ENCODE peak calls at places on chromosomes 16 and 17, in six cellular contexts. One of them, this sample, is unnamed.

GRCh38 chr17:80122926-80123505 is 21.6 kb downstream of the GAA start:
- DNase-seq in trophoblast cell: no peak
- DNase-seq in mesenchymal stem cell: no peak
- DNase-seq in IMR-90: no peak
- DNase-seq in neuronal stem cell: no peak
- DNase-seq in H1: no peak
- DNase-seq in this sample: peak; percentile 35

GRCh38 chr17:28810437-28810836 is 32.2 kb downstream of the FAM222B start:
- DNase-seq in trophoblast cell: no peak
- DNase-seq in mesenchymal stem cell: no peak
- DNase-seq in IMR-90: no peak
- DNase-seq in neuronal stem cell: no peak
- DNase-seq in H1: no peak
- DNase-seq in this sample: no peak

GRCh38 chr17:65222216-65222738 is 85.1 kb downstream of the RGS9 start:
- DNase-seq in trophoblast cell: no peak
- DNase-seq in mesenchymal stem cell: no peak
- DNase-seq in IMR-90: peak; percentile 48
- DNase-seq in neuronal stem cell: no peak
- DNase-seq in H1: no peak
- DNase-seq in this sample: no peak

GRCh38 chr16:79883494-79883893 is 283.0 kb upstream of the MAF start:
- DNase-seq in trophoblast cell: no peak
- DNase-seq in mesenchymal stem cell: no peak
- DNase-seq in IMR-90: no peak
- DNase-seq in neuronal stem cell: no peak
- DNase-seq in H1: no peak
- DNase-seq in this sample: no peak

GRCh38 chr17:80345841-80346497 is 69.0 kb upstream of the ENDOV start:
- DNase-seq in trophoblast cell: no peak
- DNase-seq in mesenchymal stem cell: no peak
- DNase-seq in IMR-90: no peak
- DNase-seq in neuronal stem cell: no peak
- DNase-seq in H1: no peak
- DNase-seq in this sample: no peak

GRCh38 chr17:7562208-7562605 is 488 bp downstream of the SENP3 start:
- DNase-seq in trophoblast cell: no peak
- DNase-seq in mesenchymal stem cell: no peak
- DNase-seq in IMR-90: no peak
- DNase-seq in neuronal stem cell: no peak
- DNase-seq in H1: no peak
- DNase-seq in this sample: no peak

GRCh38 chr16:85554791-85555548 is 58.2 kb upstream of the GSE1 start:
- DNase-seq in trophoblast cell: peak; percentile 40
- DNase-seq in mesenchymal stem cell: peak; percentile 87
- DNase-seq in IMR-90: peak; percentile 67
- DNase-seq in neuronal stem cell: no peak
- DNase-seq in H1: no peak
- DNase-seq in this sample: no peak

GRCh38 chr17:66667491-66668030 is 167.4 kb upstream of the CACNG5 start:
- DNase-seq in trophoblast cell: no peak
- DNase-seq in mesenchymal stem cell: no peak
- DNase-seq in IMR-90: no peak
- DNase-seq in neuronal stem cell: no peak
- DNase-seq in H1: no peak
- DNase-seq in this sample: no peak

GRCh38 chr17:44438634-44439033 is 49.2 kb upstream of the ITGA2B start:
- DNase-seq in trophoblast cell: no peak
- DNase-seq in mesenchymal stem cell: no peak
- DNase-seq in IMR-90: no peak
- DNase-seq in neuronal stem cell: no peak
- DNase-seq in H1: no peak
- DNase-seq in this sample: no peak

GRCh38 chr16:57791156-57791902 is 11.0 kb downstream of the KIFC3 start:
- DNase-seq in trophoblast cell: no peak
- DNase-seq in mesenchymal stem cell: no peak
- DNase-seq in IMR-90: no peak
- DNase-seq in neuronal stem cell: no peak
- DNase-seq in H1: no peak
- DNase-seq in this sample: no peak

GRCh38 chr17:76498886-76499667 is 2.1 kb downstream of the RHBDF2 start:
- DNase-seq in trophoblast cell: no peak
- DNase-seq in mesenchymal stem cell: no peak
- DNase-seq in IMR-90: no peak
- DNase-seq in neuronal stem cell: no peak
- DNase-seq in H1: no peak
- DNase-seq in this sample: no peak

GRCh38 chr17:64920026-64920418 is 744 bp upstream of the LRRC37A3 start:
- DNase-seq in trophoblast cell: no peak
- DNase-seq in mesenchymal stem cell: peak; percentile 33
- DNase-seq in IMR-90: no peak
- DNase-seq in neuronal stem cell: no peak
- DNase-seq in H1: peak; percentile 62
- DNase-seq in this sample: no peak

GRCh38 chr16:47524007-47524405 is 62.9 kb downstream of the PHKB start:
- DNase-seq in trophoblast cell: no peak
- DNase-seq in mesenchymal stem cell: no peak
- DNase-seq in IMR-90: no peak
- DNase-seq in neuronal stem cell: no peak
- DNase-seq in H1: no peak
- DNase-seq in this sample: no peak

GRCh38 chr17:80395402-80396151 is 19.4 kb upstream of the ENDOV start:
- DNase-seq in trophoblast cell: no peak
- DNase-seq in mesenchymal stem cell: no peak
- DNase-seq in IMR-90: no peak
- DNase-seq in neuronal stem cell: no peak
- DNase-seq in H1: no peak
- DNase-seq in this sample: peak; percentile 59

GRCh38 chr17:41917192-41917591 is 1.6 kb downstream of the ACLY start:
- DNase-seq in trophoblast cell: no peak
- DNase-seq in mesenchymal stem cell: peak; percentile 38
- DNase-seq in IMR-90: peak; percentile 59
- DNase-seq in neuronal stem cell: no peak
- DNase-seq in H1: no peak
- DNase-seq in this sample: no peak

GRCh38 chr16:59973966-59974365 is 1239.8 kb upstream of the GOT2 start:
- DNase-seq in trophoblast cell: no peak
- DNase-seq in mesenchymal stem cell: no peak
- DNase-seq in IMR-90: no peak
- DNase-seq in neuronal stem cell: no peak
- DNase-seq in H1: no peak
- DNase-seq in this sample: no peak

GRCh38 chr17:41178341-41178740 is 320 bp upstream of the KRTAP4-2 start:
- DNase-seq in trophoblast cell: no peak
- DNase-seq in mesenchymal stem cell: peak; percentile 5
- DNase-seq in IMR-90: peak; percentile 72
- DNase-seq in neuronal stem cell: no peak
- DNase-seq in H1: no peak
- DNase-seq in this sample: no peak

GRCh38 chr17:75289832-75290337 is 652 bp upstream of the SLC25A19 start:
- DNase-seq in trophoblast cell: peak; percentile 81
- DNase-seq in mesenchymal stem cell: peak; percentile 72
- DNase-seq in IMR-90: peak; percentile 60
- DNase-seq in neuronal stem cell: no peak
- DNase-seq in H1: no peak
- DNase-seq in this sample: no peak

GRCh38 chr17:50902768-50903353 is 36.7 kb upstream of the TOB1 start:
- DNase-seq in trophoblast cell: no peak
- DNase-seq in mesenchymal stem cell: no peak
- DNase-seq in IMR-90: no peak
- DNase-seq in neuronal stem cell: peak; percentile 76
- DNase-seq in H1: no peak
- DNase-seq in this sample: no peak

GRCh38 chr17:50900383-50900892 is 34.3 kb upstream of the TOB1 start:
- DNase-seq in trophoblast cell: no peak
- DNase-seq in mesenchymal stem cell: no peak
- DNase-seq in IMR-90: no peak
- DNase-seq in neuronal stem cell: no peak
- DNase-seq in H1: no peak
- DNase-seq in this sample: no peak

GRCh38 chr17:50899005-50899460 is 32.9 kb upstream of the TOB1 start:
- DNase-seq in trophoblast cell: no peak
- DNase-seq in mesenchymal stem cell: no peak
- DNase-seq in IMR-90: no peak
- DNase-seq in neuronal stem cell: no peak
- DNase-seq in H1: no peak
- DNase-seq in this sample: no peak

GRCh38 chr17:50898369-50899004 is 32.3 kb upstream of the TOB1 start:
- DNase-seq in trophoblast cell: no peak
- DNase-seq in mesenchymal stem cell: no peak
- DNase-seq in IMR-90: no peak
- DNase-seq in neuronal stem cell: no peak
- DNase-seq in H1: no peak
- DNase-seq in this sample: no peak

GRCh38 chr17:50899559-50900319 is 33.6 kb upstream of the TOB1 start:
- DNase-seq in trophoblast cell: peak; percentile 71
- DNase-seq in mesenchymal stem cell: no peak
- DNase-seq in IMR-90: no peak
- DNase-seq in neuronal stem cell: no peak
- DNase-seq in H1: no peak
- DNase-seq in this sample: no peak
- H3K14ac ChIP-seq in trophoblast cell: no peak overlapping the region
- H3K14ac ChIP-seq in mesenchymal stem cell: no peak overlapping the region
- H3K14ac ChIP-seq in IMR-90: no peak overlapping the region
- H3K14ac ChIP-seq in neuronal stem cell: no peak overlapping the region
- H3K14ac ChIP-seq in H1: no peak overlapping the region
- H3K14ac ChIP-seq in this sample: no peak overlapping the region

DNA sequence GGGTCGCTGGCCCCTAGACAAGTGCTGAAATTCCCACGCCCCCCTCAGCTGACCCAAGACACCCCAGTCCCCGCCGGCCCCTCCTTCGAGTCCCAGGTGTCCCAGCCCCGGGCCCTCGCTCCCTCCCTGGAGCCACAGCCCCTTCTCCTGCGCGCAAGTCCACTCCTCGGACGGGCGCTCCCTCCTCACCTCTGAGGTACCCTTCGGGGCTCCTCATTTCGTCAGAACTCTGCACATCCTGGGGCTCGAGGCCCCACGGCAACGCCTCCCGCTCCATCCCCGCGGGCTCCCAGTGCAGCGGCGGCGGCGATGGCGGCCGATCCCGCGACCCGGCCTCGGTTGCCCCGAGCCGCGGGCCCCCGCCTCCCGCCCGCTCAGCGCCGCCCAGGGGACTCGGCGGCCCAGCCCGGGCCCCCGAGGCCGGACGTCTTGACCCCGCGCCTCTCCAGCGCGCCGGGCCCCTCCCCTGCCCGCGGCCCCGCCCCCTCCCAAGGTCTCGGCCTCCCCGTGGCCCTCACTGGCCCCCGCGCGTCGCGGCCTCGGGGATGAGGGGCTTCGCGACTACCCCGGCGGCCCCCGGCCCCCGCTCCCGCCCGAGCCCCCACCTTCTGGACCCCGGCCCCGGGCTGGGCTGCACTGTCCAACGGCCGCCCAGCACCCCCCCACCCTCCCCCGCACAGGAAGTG is at the start of gene ZNF768:
- DNase-seq in trophoblast cell: no peak
- DNase-seq in mesenchymal stem cell: peak; percentile 49
- DNase-seq in IMR-90: no peak
- DNase-seq in neuronal stem cell: peak; percentile 59
- DNase-seq in H1: peak; percentile 81
- DNase-seq in this sample: peak; percentile 83
- H3K14ac ChIP-seq in trophoblast cell: peak within 1 kb of the TSS; percentile 88
- H3K14ac ChIP-seq in mesenchymal stem cell: peak within 1 kb of the TSS; percentile 26
- H3K14ac ChIP-seq in IMR-90: peak within 1 kb of the TSS; percentile 79
- H3K14ac ChIP-seq in neuronal stem cell: peak within 1 kb of the TSS; percentile 86
- H3K14ac ChIP-seq in H1: no peak within 1 kb of the TSS
- H3K14ac ChIP-seq in this sample: peak within 1 kb of the TSS; percentile 93

GRCh38 chr16:64654137-64654652 is 467.7 kb downstream of the CDH11 start:
- DNase-seq in trophoblast cell: no peak
- DNase-seq in mesenchymal stem cell: peak; percentile 78
- DNase-seq in IMR-90: peak; percentile 64
- DNase-seq in neuronal stem cell: no peak
- DNase-seq in H1: no peak
- DNase-seq in this sample: no peak
- H3K14ac ChIP-seq in trophoblast cell: no peak overlapping the region
- H3K14ac ChIP-seq in mesenchymal stem cell: no peak overlapping the region
- H3K14ac ChIP-seq in IMR-90: no peak overlapping the region
- H3K14ac ChIP-seq in neuronal stem cell: no peak overlapping the region
- H3K14ac ChIP-seq in H1: no peak overlapping the region
- H3K14ac ChIP-seq in this sample: no peak overlapping the region

GRCh38 chr17:71548540-71549190 is 572.2 kb upstream of the SOX9 start:
- DNase-seq in trophoblast cell: no peak
- DNase-seq in mesenchymal stem cell: no peak
- DNase-seq in IMR-90: peak; percentile 11
- DNase-seq in neuronal stem cell: no peak
- DNase-seq in H1: no peak
- DNase-seq in this sample: no peak

GRCh38 chr17:71547904-71548303 is 572.9 kb upstream of the SOX9 start:
- DNase-seq in trophoblast cell: no peak
- DNase-seq in mesenchymal stem cell: no peak
- DNase-seq in IMR-90: no peak
- DNase-seq in neuronal stem cell: no peak
- DNase-seq in H1: no peak
- DNase-seq in this sample: no peak

GRCh38 chr17:71550675-71551074 is 570.1 kb upstream of the SOX9 start:
- DNase-seq in trophoblast cell: no peak
- DNase-seq in mesenchymal stem cell: no peak
- DNase-seq in IMR-90: no peak
- DNase-seq in neuronal stem cell: no peak
- DNase-seq in H1: no peak
- DNase-seq in this sample: no peak

GRCh38 chr17:71553381-71553780 is 567.4 kb upstream of the SOX9 start:
- DNase-seq in trophoblast cell: no peak
- DNase-seq in mesenchymal stem cell: no peak
- DNase-seq in IMR-90: no peak
- DNase-seq in neuronal stem cell: no peak
- DNase-seq in H1: no peak
- DNase-seq in this sample: no peak
- H3K14ac ChIP-seq in trophoblast cell: no peak overlapping the region
- H3K14ac ChIP-seq in mesenchymal stem cell: no peak overlapping the region
- H3K14ac ChIP-seq in IMR-90: no peak overlapping the region
- H3K14ac ChIP-seq in neuronal stem cell: no peak overlapping the region
- H3K14ac ChIP-seq in H1: no peak overlapping the region
- H3K14ac ChIP-seq in this sample: no peak overlapping the region

This sample was measured in H9.